ENCODE peak calls at places on chromosomes 3 and 15, in four cellular contexts. H is IMR-90, N is K562, J is A549. G is an unnamed sample.

GRCh38 chr3:139934557-139935070 is 371 bp upstream of the CLSTN2 start:
- DNase-seq in H (no peak), N (no peak), J (peak), G (peak)

GRCh38 chr3:150826466-150827282 is 63.7 kb upstream of the SIAH2 start:
- DNase-seq in H (no peak), N (no peak), J (no peak), G (no peak)

GRCh38 chr15:68085052-68085451 is 30.9 kb downstream of the PIAS1 start:
- DNase-seq in H (peak), N (no peak), J (no peak), G (no peak)

GRCh38 chr3:47283596-47284364 is 1.0 kb downstream of the KLHL18 start:
- DNase-seq in H (no peak), N (peak), J (peak), G (no peak)

GRCh38 chr15:43133429-43134156 is at the start of gene TMEM62:
- DNase-seq in H (peak), N (peak), J (peak), G (peak)

GRCh38 chr3:106611841-106612240 is 743.0 kb upstream of the CBLB start:
- DNase-seq in H (no peak), N (no peak), J (no peak), G (no peak)

GRCh38 chr3:24017305-24017704 is 72.2 kb downstream of the NR1D2 start:
- DNase-seq in H (no peak), N (no peak), J (no peak), G (no peak)

GRCh38 chr15:40445411-40446055 is 4.8 kb downstream of the BAHD1 start:
- DNase-seq in H (peak), N (no peak), J (no peak), G (no peak)

GRCh38 chr15:68679961-68680371 is 101.2 kb downstream of the CORO2B start:
- DNase-seq in H (no peak), N (no peak), J (no peak), G (no peak)

GRCh38 chr3:9721015-9721697 is 10.4 kb upstream of the BRPF1 start:
- DNase-seq in H (peak), N (no peak), J (no peak), G (no peak)

GRCh38 chr3:118801899-118802298 is 232.7 kb downstream of the IGSF11 start:
- DNase-seq in H (no peak), N (no peak), J (no peak), G (no peak)

GRCh38 chr15:36053746-36054145 is 507.8 kb upstream of the DPH6 start:
- DNase-seq in H (peak), N (no peak), J (no peak), G (no peak)

GRCh38 chr15:28895146-28895545 is 9.4 kb downstream of the APBA2 start:
- DNase-seq in H (no peak), N (no peak), J (no peak), G (no peak)

GRCh38 chr15:28895566-28895965 is 9.8 kb downstream of the APBA2 start:
- DNase-seq in H (no peak), N (no peak), J (no peak), G (no peak)

GRCh38 chr15:28899061-28899738 is 13.4 kb downstream of the APBA2 start:
- DNase-seq in H (no peak), N (no peak), J (no peak), G (no peak)

GRCh38 chr15:28897861-28898608 is 12.3 kb downstream of the APBA2 start:
- DNase-seq in H (no peak), N (no peak), J (no peak), G (no peak)

GRCh38 chr15:28896944-28897343 is 11.2 kb downstream of the APBA2 start:
- DNase-seq in H (peak), N (no peak), J (no peak), G (no peak)
- TF ChIP-seq BHLHE40 in H (peak), N (no peak), J (no peak), G (no peak)

GRCh38 chr15:80636675-80637074 is 58.4 kb upstream of the ABHD17C start:
- DNase-seq in H (no peak), N (peak), J (no peak), G (no peak)
- TF ChIP-seq BHLHE40 in H (no peak), N (no peak), J (no peak), G (no peak)

GRCh38 chr3:158094917-158095301 is 11.3 kb downstream of the SHOX2 start:
- DNase-seq in H (no peak), N (no peak), J (no peak), G (no peak)
- TF ChIP-seq BHLHE40 in H (no peak), N (no peak), J (no peak), G (no peak)

DNA sequence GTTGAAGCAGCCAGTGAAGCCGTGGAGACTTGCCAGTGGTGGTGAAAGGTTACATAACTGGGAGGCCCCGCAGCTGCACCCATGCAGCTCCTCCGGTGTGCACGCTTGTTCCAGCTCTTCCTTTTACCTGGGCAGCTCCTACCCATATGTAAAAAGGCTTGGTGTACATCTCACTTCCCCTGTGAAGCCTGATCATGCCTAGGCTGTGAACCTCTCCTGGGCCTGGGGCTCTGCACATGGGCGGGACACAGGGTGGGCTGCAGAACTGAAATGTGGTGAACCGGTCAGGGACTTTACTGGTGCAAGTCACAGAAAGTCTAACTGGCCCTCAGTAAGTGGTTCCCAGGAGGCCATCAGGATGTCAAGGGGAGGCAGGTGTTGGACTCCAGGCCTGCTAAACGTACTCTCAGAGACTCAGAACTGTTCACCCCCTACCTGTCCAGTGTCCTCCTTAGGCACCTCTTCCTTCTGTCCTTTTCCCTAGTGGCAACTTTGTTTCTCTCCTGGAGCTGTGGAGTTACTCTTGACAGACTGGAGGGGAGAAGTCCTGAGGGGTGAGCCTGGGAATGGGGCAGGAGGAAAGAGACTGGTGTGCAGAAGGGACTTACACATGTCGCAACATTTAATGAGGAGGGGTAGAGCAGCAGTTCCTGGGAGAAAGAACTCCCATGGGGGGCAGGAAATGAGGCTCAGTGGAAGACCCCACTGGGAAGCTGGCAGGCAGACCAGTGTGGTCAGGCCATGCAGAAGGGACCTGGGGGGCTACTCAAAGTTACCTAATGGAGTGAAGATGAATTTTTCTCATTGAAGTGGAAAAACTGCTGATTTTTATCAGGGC is 148.1 kb downstream of the EEFSEC start:
- DNase-seq in H (no peak), N (no peak), J (no peak), G (no peak)
- TF ChIP-seq BHLHE40 in H (no peak), N (no peak), J (no peak), G (no peak)

DNA sequence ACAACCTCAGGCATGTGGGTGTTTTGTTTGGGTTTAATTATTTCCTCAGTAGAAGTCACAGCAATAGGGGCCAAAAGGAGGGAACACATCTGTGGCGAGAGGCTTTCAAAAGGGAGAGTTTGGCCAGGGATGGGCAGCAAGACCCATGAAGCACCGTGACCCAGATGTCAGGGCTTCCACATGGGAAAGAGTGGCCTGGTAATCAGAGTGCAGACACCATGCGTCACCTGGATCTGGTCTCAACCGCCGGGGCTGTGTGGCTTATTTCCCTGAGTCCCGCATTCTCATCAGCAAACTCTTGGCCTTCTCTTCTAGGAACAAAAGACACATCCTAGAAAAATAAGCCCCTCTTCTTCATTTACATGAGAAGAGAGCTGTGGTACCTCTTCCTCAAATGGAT is 12.4 kb upstream of the MUSTN1 start:
- DNase-seq in H (no peak), N (no peak), J (no peak), G (no peak)
- TF ChIP-seq BHLHE40 in H (no peak), N (no peak), J (no peak), G (no peak)

DNA sequence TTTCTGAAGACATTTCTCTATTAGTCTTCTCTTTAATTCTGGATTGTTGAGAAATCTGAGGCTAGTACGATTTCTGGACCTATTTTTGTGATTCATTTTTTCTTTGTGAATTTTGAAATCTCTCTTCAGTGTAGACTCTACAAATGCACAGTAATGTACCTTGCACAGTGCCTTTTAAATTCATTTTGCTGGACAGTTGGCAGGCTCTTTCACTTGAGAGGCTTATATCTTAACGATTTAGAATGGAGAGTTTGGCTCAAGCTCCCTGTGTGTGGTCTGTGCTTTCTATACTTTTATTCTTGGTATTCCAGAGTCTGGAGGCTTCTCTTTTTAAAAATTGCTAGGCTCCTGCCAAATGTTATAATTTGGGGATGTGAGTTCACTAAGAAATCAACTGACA is 8.8 kb downstream of the CRYBG3 start:
- DNase-seq in H (no peak), N (no peak), J (no peak), G (no peak)
- TF ChIP-seq BHLHE40 in H (no peak), N (no peak), J (no peak), G (no peak)